ENCODE peak calls at places on chromosomes 5 and 9, in four cellular contexts. O is IMR-90, V is H9, G is mesendoderm. F is an unnamed sample.

GRCh38 chr5:81397169-81397568 is 3.2 kb upstream of the ACOT12 start:
- DNase-seq in O (peak), V (no peak), G (no peak), F (no peak)

GRCh38 chr9:98248737-98249474 is 6.5 kb downstream of the TBC1D2 start:
- DNase-seq in O (peak), V (no peak), G (no peak), F (no peak)

GRCh38 chr5:50691399-50692016 is 25.1 kb downstream of the PARP8 start:
- DNase-seq in O (no peak), V (no peak), G (no peak), F (no peak)

GRCh38 chr5:56358046-56358445 is 124.9 kb upstream of the ANKRD55 start:
- DNase-seq in O (no peak), V (no peak), G (no peak), F (no peak)

GRCh38 chr5:15021286-15022046 is 149.9 kb upstream of the ANKH start:
- DNase-seq in O (peak), V (no peak), G (peak), F (no peak)

GRCh38 chr9:69174645-69175487 is 789 bp downstream of the TJP2 start:
- DNase-seq in O (peak), V (peak), G (peak), F (no peak)

GRCh38 chr5:133324058-133324457 is 272.2 kb downstream of the HSPA4 start:
- DNase-seq in O (no peak), V (no peak), G (no peak), F (no peak)

GRCh38 chr5:34756781-34757624 is 82.0 kb upstream of the TTC23L start:
- DNase-seq in O (no peak), V (no peak), G (no peak), F (no peak)

GRCh38 chr9:112378441-112379176 is 1.3 kb upstream of the HSDL2 start:
- DNase-seq in O (no peak), V (peak), G (peak), F (no peak)

GRCh38 chr5:100252040-100252439 is 283.1 kb upstream of the FAM174A start:
- DNase-seq in O (no peak), V (no peak), G (no peak), F (no peak)

GRCh38 chr5:60207031-60207430 is 313.5 kb upstream of the PDE4D start:
- DNase-seq in O (no peak), V (no peak), G (no peak), F (no peak)

GRCh38 chr5:78235289-78235688 is 59.2 kb downstream of the AP3B1 start:
- DNase-seq in O (peak), V (no peak), G (no peak), F (no peak)

GRCh38 chr5:159732220-159732619 is 184.1 kb upstream of the ADRA1B start:
- DNase-seq in O (no peak), V (no peak), G (no peak), F (no peak)

GRCh38 chr5:157602505-157602904 is 26.9 kb upstream of the ADAM19 start:
- DNase-seq in O (peak), V (no peak), G (no peak), F (no peak)

GRCh38 chr5:1219098-1219767 is 5.9 kb upstream of the SLC6A18 start:
- DNase-seq in O (no peak), V (no peak), G (no peak), F (no peak)
- H3K56ac ChIP-seq in O (no peak), V (no peak), G (no peak), F (no peak)

GRCh38 chr9:138063785-138064184 is 186.2 kb downstream of the CACNA1B start:
- DNase-seq in O (no peak), V (peak), G (no peak), F (no peak)
- H3K56ac ChIP-seq in O (no peak), V (no peak), G (no peak), F (no peak)

GRCh38 chr5:139971202-139971725 is 71.8 kb downstream of the NRG2 start:
- DNase-seq in O (no peak), V (no peak), G (no peak), F (peak)

GRCh38 chr5:139976703-139977102 is 66.4 kb downstream of the NRG2 start:
- DNase-seq in O (no peak), V (no peak), G (no peak), F (no peak)

GRCh38 chr5:139974661-139975060 is 68.4 kb downstream of the NRG2 start:
- DNase-seq in O (no peak), V (peak), G (peak), F (peak)

GRCh38 chr5:139975942-139976341 is 67.2 kb downstream of the NRG2 start:
- DNase-seq in O (no peak), V (no peak), G (peak), F (no peak)

GRCh38 chr5:139975306-139975705 is 67.8 kb downstream of the NRG2 start:
- DNase-seq in O (no peak), V (no peak), G (no peak), F (no peak)
- H3K56ac ChIP-seq in O (no peak), V (no peak), G (no peak), F (no peak)

GRCh38 chr5:160959804-160960203 is 107.8 kb upstream of the ATP10B start:
- DNase-seq in O (no peak), V (no peak), G (no peak), F (no peak)

GRCh38 chr5:160961761-160962160 is 109.8 kb upstream of the ATP10B start:
- DNase-seq in O (no peak), V (no peak), G (no peak), F (no peak)

GRCh38 chr5:160960592-160960991 is 108.6 kb upstream of the ATP10B start:
- DNase-seq in O (no peak), V (no peak), G (no peak), F (no peak)

GRCh38 chr5:160957312-160957711 is 105.3 kb upstream of the ATP10B start:
- DNase-seq in O (no peak), V (no peak), G (no peak), F (no peak)

GRCh38 chr5:160961030-160961429 is 109.0 kb upstream of the ATP10B start:
- DNase-seq in O (no peak), V (no peak), G (no peak), F (no peak)
- H3K56ac ChIP-seq in O (no peak), V (no peak), G (no peak), F (no peak)

DNA sequence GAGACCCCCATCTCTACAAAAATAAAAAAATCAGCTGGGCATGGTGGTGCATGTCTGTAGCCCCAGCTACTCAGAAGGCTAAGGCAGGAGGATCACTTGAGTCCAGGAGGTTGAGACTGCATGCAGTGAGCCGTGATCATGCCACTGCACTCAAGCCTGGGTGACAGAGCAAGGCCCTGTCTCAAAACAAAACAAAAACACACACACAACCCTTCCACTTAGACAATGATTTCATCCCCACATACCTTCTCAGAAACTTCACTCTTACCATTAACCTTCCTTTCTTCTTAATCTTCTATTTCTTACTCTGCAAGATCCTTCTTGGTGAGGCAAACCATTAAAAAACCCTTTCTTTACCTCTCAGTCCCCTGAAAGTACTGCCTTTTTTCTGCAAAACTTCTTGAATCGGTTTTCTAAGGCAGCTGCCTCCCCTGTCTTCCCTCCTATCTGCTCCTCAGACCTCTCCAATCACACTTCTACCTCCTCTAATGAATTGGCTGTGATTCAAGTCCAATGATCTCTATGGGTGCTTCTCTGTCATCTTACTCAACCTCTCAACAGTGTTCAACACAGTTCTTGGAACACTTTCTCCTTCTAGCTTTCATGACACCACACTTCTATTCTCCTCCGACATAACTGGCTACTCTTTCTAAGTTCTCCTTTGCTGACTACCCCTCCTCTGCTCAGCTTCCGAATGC is 47.3 kb downstream of the PFDN1 start:
- DNase-seq in O (no peak), V (no peak), G (no peak), F (no peak)
- H3K56ac ChIP-seq in O (no peak), V (no peak), G (no peak), F (no peak)

GRCh38 chr9:130470269-130470668 is 25.5 kb downstream of the ASS1 start:
- DNase-seq in O (no peak), V (no peak), G (no peak), F (no peak)

GRCh38 chr9:130470950-130471349 is 26.2 kb downstream of the ASS1 start:
- DNase-seq in O (no peak), V (no peak), G (no peak), F (no peak)

GRCh38 chr9:130472184-130472705 is 27.5 kb downstream of the ASS1 start:
- DNase-seq in O (no peak), V (no peak), G (no peak), F (no peak)

GRCh38 chr9:130473009-130473408 is 28.2 kb downstream of the ASS1 start:
- DNase-seq in O (no peak), V (no peak), G (no peak), F (no peak)

GRCh38 chr9:130471411-130472183 is 26.8 kb downstream of the ASS1 start:
- DNase-seq in O (no peak), V (no peak), G (no peak), F (no peak)
- H3K56ac ChIP-seq in O (no peak), V (no peak), G (no peak), F (no peak)

GRCh38 chr9:86921141-86921868 is 26.0 kb downstream of the GAS1 start:
- DNase-seq in O (no peak), V (no peak), G (no peak), F (no peak)
- H3K56ac ChIP-seq in O (no peak), V (no peak), G (no peak), F (no peak)

F was measured in H1.